ENCODE peak calls at places on chromosomes 16 and 17, in four cellular contexts. F, U, R and I are unnamed samples.
A peak's percentile ranks its signal among the peaks of the same experiment; 100 is the strongest.

GRCh38 chr16:1933097-1933661 is 9.8 kb downstream of the MSRB1 start:
- DNase-seq in F (no peak), U (no peak), R (no peak), I (no peak)

GRCh38 chr16:12906271-12906670 is 4.9 kb downstream of the SHISA9 start:
- DNase-seq in F (no peak), U (no peak), R (no peak), I (no peak)

GRCh38 chr17:35144840-35145239 is 2.7 kb upstream of the NLE1 start:
- DNase-seq in R (no peak), F (no peak), U (no peak), I (no peak)

GRCh38 chr17:78432226-78432894 is 53.9 kb downstream of the PGS1 start:
- DNase-seq in F (no peak), R (no peak), U (no peak), I (no peak)

GRCh38 chr17:68457539-68458259 is 403 bp upstream of the WIPI1 start:
- DNase-seq in F (peak; percentile 88), R (peak; percentile 99), U (peak; percentile 99), I (peak; percentile 94)

GRCh38 chr17:79046501-79047280 is 22.7 kb downstream of the C1QTNF1 start:
- DNase-seq in U (no peak), R (no peak), F (no peak), I (peak; percentile 19)

GRCh38 chr16:53744449-53744848 is 40.5 kb downstream of the FTO start:
- DNase-seq in R (peak; percentile 47), F (no peak), U (no peak), I (no peak)

GRCh38 chr17:77475012-77475976 is 334.5 kb downstream of the SEC14L1 start:
- DNase-seq in U (peak; percentile 85), R (no peak), F (no peak), I (no peak)

GRCh38 chr16:77868478-77868877 is 80.1 kb downstream of the VAT1L start:
- DNase-seq in U (no peak), F (no peak), R (no peak), I (no peak)

GRCh38 chr17:27573971-27574525 is 56.9 kb upstream of the LGALS9 start:
- DNase-seq in U (no peak), R (no peak), F (no peak), I (no peak)

GRCh38 chr16:1960665-1961630 is 1.6 kb downstream of the NDUFB10 start:
- DNase-seq in U (peak; percentile 64), R (no peak), F (no peak), I (no peak)

GRCh38 chr17:51479303-51479702 is 219.0 kb downstream of the UTP18 start:
- DNase-seq in R (no peak), U (no peak), F (no peak), I (no peak)

GRCh38 chr17:58412910-58413630 is 4.3 kb downstream of the RNF43 start:
- DNase-seq in F (no peak), U (peak; percentile 49), R (no peak), I (no peak)

GRCh38 chr17:27545562-27546229 is 85.3 kb upstream of the LGALS9 start:
- DNase-seq in F (no peak), U (no peak), R (no peak), I (no peak)

GRCh38 chr17:49254066-49254465 is 23.5 kb upstream of the PHOSPHO1 start:
- DNase-seq in U (no peak), R (no peak), F (no peak), I (no peak)
- TF ChIP-seq CTCF in U (no peak), R (no peak), F (no peak), I (no peak)

GRCh38 chr16:46629331-46629843 is 8.2 kb upstream of the SHCBP1 start:
- DNase-seq in U (peak; percentile 50), R (peak; percentile 35), F (no peak), I (no peak)
- TF ChIP-seq CTCF in U (peak; percentile 58), R (no peak), F (no peak), I (no peak)

GRCh38 chr17:82020874-82021727 is 1.6 kb downstream of the CENPX start:
- DNase-seq in U (peak; percentile 55), R (peak; percentile 84), F (no peak), I (no peak)
- TF ChIP-seq CTCF in U (peak; percentile 97), R (peak; percentile 81), F (peak; percentile 76), I (no peak)

GRCh38 chr16:67458121-67458641 is 22.8 kb downstream of the ATP6V0D1 start:
- DNase-seq in F (no peak), R (no peak), U (no peak), I (no peak)

GRCh38 chr16:67460168-67460567 is 20.8 kb downstream of the ATP6V0D1 start:
- DNase-seq in F (no peak), U (no peak), R (no peak), I (no peak)

GRCh38 chr16:67459858-67460144 is 21.2 kb downstream of the ATP6V0D1 start:
- DNase-seq in R (no peak), F (no peak), U (no peak), I (no peak)

GRCh38 chr16:67457611-67458010 is 23.3 kb downstream of the ATP6V0D1 start:
- DNase-seq in U (no peak), F (no peak), R (no peak), I (no peak)

GRCh38 chr16:67459066-67459857 is 21.7 kb downstream of the ATP6V0D1 start:
- DNase-seq in U (no peak), R (no peak), F (no peak), I (no peak)
- TF ChIP-seq CTCF in U (no peak), R (no peak), F (no peak), I (no peak)

GRCh38 chr17:66056148-66056547 is 135.8 kb downstream of the CEP112 start:
- DNase-seq in U (no peak), R (no peak), F (no peak), I (no peak)
- TF ChIP-seq CTCF in U (no peak), R (no peak), F (no peak), I (no peak)

GRCh38 chr16:30722443-30722842 is 23.5 kb downstream of the SRCAP start:
- DNase-seq in U (no peak), F (no peak), R (no peak), I (no peak)
- TF ChIP-seq CTCF in U (peak; percentile 26), F (no peak), R (peak; percentile 17), I (no peak)

GRCh38 chr17:16534236-16534635 is 34.8 kb downstream of the ZNF287 start:
- DNase-seq in R (no peak), F (no peak), U (no peak), I (no peak)

DNA sequence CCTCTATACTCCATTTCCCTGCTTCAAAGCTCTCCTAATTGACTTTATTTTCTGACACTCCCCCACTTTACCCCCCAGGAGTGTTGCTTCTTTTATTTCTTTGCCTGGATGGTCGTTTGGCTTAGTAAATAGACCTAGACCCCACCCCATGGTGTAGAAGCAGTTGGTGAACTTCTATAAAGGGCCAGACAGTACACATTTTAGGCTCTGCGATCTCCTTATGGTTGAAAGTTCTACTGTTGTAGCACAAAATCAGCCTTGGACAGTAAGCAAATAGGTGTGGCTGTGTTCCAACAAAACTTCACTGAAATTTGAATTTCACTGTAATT is 31.9 kb downstream of the ZNF287 start:
- DNase-seq in U (no peak), F (no peak), R (no peak), I (no peak)
- TF ChIP-seq CTCF in U (no peak), F (no peak), R (no peak), I (no peak)

GRCh38 chr16:16025214-16025968 is 76.0 kb downstream of the ABCC1 start:
- DNase-seq in F (no peak), R (no peak), U (peak; percentile 85), I (no peak)
- TF ChIP-seq CTCF in F (no peak), R (no peak), U (no peak), I (no peak)

GRCh38 chr17:76140661-76141211 is 309 bp downstream of the FOXJ1 start:
- DNase-seq in R (no peak), F (no peak), U (no peak), I (no peak)

GRCh38 chr17:76141212-76142043 is at the start of gene FOXJ1:
- DNase-seq in R (peak; percentile 92), U (peak; percentile 78), F (peak; percentile 59), I (peak; percentile 77)

GRCh38 chr17:76138896-76139248 is 2.2 kb downstream of the FOXJ1 start:
- DNase-seq in U (no peak), F (no peak), R (no peak), I (no peak)

GRCh38 chr17:76139261-76139752 is 1.7 kb downstream of the FOXJ1 start:
- DNase-seq in U (no peak), R (no peak), F (no peak), I (no peak)

DNA sequence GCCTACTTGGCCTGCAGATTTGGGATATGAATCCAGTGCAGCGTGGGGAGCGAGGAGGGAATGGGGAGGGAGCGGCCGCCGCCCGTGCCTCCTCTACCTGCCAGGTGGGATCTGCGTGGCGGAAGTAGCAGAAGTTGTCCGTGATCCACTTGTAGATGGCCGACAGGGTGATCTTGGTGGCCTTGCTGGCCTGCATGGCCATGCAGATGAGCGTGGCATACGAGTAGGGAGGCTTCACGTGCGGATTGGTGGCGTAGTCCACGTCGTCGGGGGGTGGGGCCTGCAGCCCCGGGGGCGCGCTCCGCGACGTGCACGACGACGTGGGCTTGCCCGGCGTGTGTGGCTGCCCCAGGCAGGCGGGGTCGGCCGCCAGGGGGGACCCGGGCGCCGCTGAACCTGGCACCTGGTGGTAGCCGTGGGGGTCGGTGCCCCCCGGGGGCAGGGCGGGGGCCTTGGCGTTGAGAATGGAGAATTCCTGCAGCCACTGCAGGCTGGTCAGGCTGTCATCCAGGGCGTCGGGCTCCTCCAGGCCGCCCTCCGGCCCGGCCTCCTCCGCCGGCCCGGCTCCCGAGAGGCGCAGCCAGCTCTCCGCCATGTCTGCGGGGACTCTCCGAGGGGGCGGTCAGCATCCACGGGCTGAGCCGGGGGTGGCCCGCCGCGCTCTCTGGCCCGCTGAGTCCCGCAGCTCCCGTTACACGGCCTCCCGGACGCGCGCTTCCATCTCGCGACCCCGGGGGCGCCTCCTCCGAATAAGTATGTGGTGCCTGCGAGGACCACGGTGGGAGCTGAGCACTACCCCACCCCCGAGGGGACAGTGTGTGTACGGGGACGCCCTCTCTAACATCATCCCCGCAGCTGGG is 1.0 kb downstream of the FOXJ1 start:
- DNase-seq in R (no peak), F (no peak), U (no peak), I (no peak)
- TF ChIP-seq CTCF in R (no peak), F (no peak), U (no peak), I (no peak)